ENCODE peak calls at places on chromosomes 2 and 18, in nine cellular contexts. One of them, this sample, is unnamed.

GRCh38 chr18:39313992-39314391 is 1748.4 kb upstream of the CELF4 start:
- DNase-seq in uterus: no peak
- DNase-seq in fibroblast of lung: no peak
- DNase-seq in astrocyte: no peak
- DNase-seq in adrenal gland: no peak
- DNase-seq in testis: no peak
- DNase-seq in neural progenitor cell: no peak
- DNase-seq in ascending aorta: no peak
- DNase-seq in Panc1: no peak
- DNase-seq in this sample: no peak

GRCh38 chr2:39107156-39107555 is 13.7 kb downstream of the SOS1 start:
- DNase-seq in uterus: no peak
- DNase-seq in fibroblast of lung: no peak
- DNase-seq in astrocyte: no peak
- DNase-seq in adrenal gland: no peak
- DNase-seq in testis: no peak
- DNase-seq in neural progenitor cell: peak; percentile 55
- DNase-seq in ascending aorta: no peak
- DNase-seq in Panc1: no peak
- DNase-seq in this sample: no peak

GRCh38 chr2:153474407-153474806 is 4.2 kb downstream of the RPRM start:
- DNase-seq in uterus: no peak
- DNase-seq in fibroblast of lung: no peak
- DNase-seq in astrocyte: no peak
- DNase-seq in adrenal gland: no peak
- DNase-seq in testis: no peak
- DNase-seq in neural progenitor cell: no peak
- DNase-seq in ascending aorta: no peak
- DNase-seq in Panc1: no peak
- DNase-seq in this sample: no peak

GRCh38 chr2:67453365-67453764 is 56.2 kb downstream of the ETAA1 start:
- DNase-seq in uterus: no peak
- DNase-seq in fibroblast of lung: peak; percentile 69
- DNase-seq in astrocyte: peak; percentile 61
- DNase-seq in adrenal gland: no peak
- DNase-seq in testis: no peak
- DNase-seq in neural progenitor cell: no peak
- DNase-seq in ascending aorta: no peak
- DNase-seq in Panc1: no peak
- DNase-seq in this sample: no peak

GRCh38 chr2:46547223-46548102 is 68.1 kb downstream of the TMEM247 start:
- DNase-seq in uterus: no peak
- DNase-seq in fibroblast of lung: no peak
- DNase-seq in astrocyte: no peak
- DNase-seq in adrenal gland: peak; percentile 38
- DNase-seq in testis: peak; percentile 22
- DNase-seq in neural progenitor cell: no peak
- DNase-seq in ascending aorta: no peak
- DNase-seq in Panc1: no peak
- DNase-seq in this sample: no peak

GRCh38 chr2:55824554-55825096 is 99.0 kb downstream of the EFEMP1 start:
- DNase-seq in uterus: no peak
- DNase-seq in fibroblast of lung: no peak
- DNase-seq in astrocyte: no peak
- DNase-seq in adrenal gland: no peak
- DNase-seq in testis: peak; percentile 22
- DNase-seq in neural progenitor cell: no peak
- DNase-seq in ascending aorta: no peak
- DNase-seq in Panc1: no peak
- DNase-seq in this sample: no peak

GRCh38 chr18:8929381-8929780 is 173.1 kb upstream of the NDUFV2 start:
- DNase-seq in uterus: no peak
- DNase-seq in fibroblast of lung: peak; percentile 55
- DNase-seq in astrocyte: peak; percentile 41
- DNase-seq in adrenal gland: no peak
- DNase-seq in testis: no peak
- DNase-seq in neural progenitor cell: no peak
- DNase-seq in ascending aorta: no peak
- DNase-seq in Panc1: no peak
- DNase-seq in this sample: no peak

GRCh38 chr18:3447035-3447894 is 2.7 kb upstream of the TGIF1 start:
- DNase-seq in uterus: peak; percentile 71
- DNase-seq in fibroblast of lung: peak; percentile 60
- DNase-seq in astrocyte: peak; percentile 43
- DNase-seq in adrenal gland: no peak
- DNase-seq in testis: peak; percentile 70
- DNase-seq in neural progenitor cell: peak; percentile 75
- DNase-seq in ascending aorta: no peak
- DNase-seq in Panc1: no peak
- DNase-seq in this sample: no peak

GRCh38 chr2:240514631-240515030 is 43.2 kb downstream of the ANKMY1 start:
- DNase-seq in uterus: no peak
- DNase-seq in fibroblast of lung: no peak
- DNase-seq in astrocyte: no peak
- DNase-seq in adrenal gland: no peak
- DNase-seq in testis: no peak
- DNase-seq in neural progenitor cell: no peak
- DNase-seq in ascending aorta: no peak
- DNase-seq in Panc1: no peak
- DNase-seq in this sample: peak; percentile 15

GRCh38 chr2:238449909-238450417 is 23.2 kb downstream of the ASB1 start:
- DNase-seq in uterus: peak; percentile 33
- DNase-seq in fibroblast of lung: no peak
- DNase-seq in astrocyte: no peak
- DNase-seq in adrenal gland: peak; percentile 80
- DNase-seq in testis: peak; percentile 64
- DNase-seq in neural progenitor cell: no peak
- DNase-seq in ascending aorta: no peak
- DNase-seq in Panc1: no peak
- DNase-seq in this sample: no peak

GRCh38 chr2:110804915-110805314 is 72.5 kb downstream of the ACOXL start:
- DNase-seq in uterus: no peak
- DNase-seq in fibroblast of lung: no peak
- DNase-seq in astrocyte: no peak
- DNase-seq in adrenal gland: no peak
- DNase-seq in testis: no peak
- DNase-seq in neural progenitor cell: no peak
- DNase-seq in ascending aorta: no peak
- DNase-seq in Panc1: no peak
- DNase-seq in this sample: no peak

GRCh38 chr2:18413794-18414396 is 146.6 kb downstream of the RDH14 start:
- DNase-seq in uterus: peak; percentile 76
- DNase-seq in fibroblast of lung: peak; percentile 89
- DNase-seq in astrocyte: peak; percentile 87
- DNase-seq in adrenal gland: no peak
- DNase-seq in testis: no peak
- DNase-seq in neural progenitor cell: no peak
- DNase-seq in ascending aorta: no peak
- DNase-seq in Panc1: peak; percentile 81
- DNase-seq in this sample: no peak

GRCh38 chr2:108823286-108823685 is 36.7 kb downstream of the CCDC138 start:
- DNase-seq in uterus: no peak
- DNase-seq in fibroblast of lung: no peak
- DNase-seq in astrocyte: no peak
- DNase-seq in adrenal gland: no peak
- DNase-seq in testis: no peak
- DNase-seq in neural progenitor cell: no peak
- DNase-seq in ascending aorta: no peak
- DNase-seq in Panc1: no peak
- DNase-seq in this sample: no peak

DNA sequence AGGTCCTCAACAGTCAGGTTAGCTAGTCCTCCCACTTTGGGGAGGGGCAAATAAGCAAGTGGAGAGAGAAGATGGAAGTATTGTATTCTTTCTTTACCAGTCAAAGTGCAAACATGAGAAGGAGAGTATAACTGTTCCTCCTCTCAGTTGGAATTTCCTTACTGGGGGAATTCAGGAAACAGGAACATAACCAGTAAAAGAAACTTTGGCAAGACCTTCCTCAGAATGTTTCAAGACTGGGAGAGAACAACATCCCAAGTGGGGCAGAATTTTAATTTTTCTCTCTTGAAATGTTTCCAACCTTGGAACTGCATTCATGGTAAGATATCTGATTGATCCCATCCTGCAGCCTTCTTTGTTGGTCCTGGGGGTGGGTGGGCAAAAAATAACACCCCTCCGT is 552.4 kb upstream of the TNP1 start:
- DNase-seq in uterus: no peak
- DNase-seq in fibroblast of lung: no peak
- DNase-seq in astrocyte: no peak
- DNase-seq in adrenal gland: no peak
- DNase-seq in testis: no peak
- DNase-seq in neural progenitor cell: no peak
- DNase-seq in ascending aorta: no peak
- DNase-seq in Panc1: no peak
- DNase-seq in this sample: no peak
- H3K4me3 ChIP-seq in uterus: no peak overlapping the region
- H3K4me3 ChIP-seq in fibroblast of lung: no peak overlapping the region
- H3K4me3 ChIP-seq in astrocyte: no peak overlapping the region
- H3K4me3 ChIP-seq in adrenal gland: no peak overlapping the region
- H3K4me3 ChIP-seq in testis: no peak overlapping the region
- H3K4me3 ChIP-seq in neural progenitor cell: no peak overlapping the region
- H3K4me3 ChIP-seq in ascending aorta: no peak overlapping the region
- H3K4me3 ChIP-seq in Panc1: no peak overlapping the region
- H3K4me3 ChIP-seq in this sample: no peak overlapping the region

DNA sequence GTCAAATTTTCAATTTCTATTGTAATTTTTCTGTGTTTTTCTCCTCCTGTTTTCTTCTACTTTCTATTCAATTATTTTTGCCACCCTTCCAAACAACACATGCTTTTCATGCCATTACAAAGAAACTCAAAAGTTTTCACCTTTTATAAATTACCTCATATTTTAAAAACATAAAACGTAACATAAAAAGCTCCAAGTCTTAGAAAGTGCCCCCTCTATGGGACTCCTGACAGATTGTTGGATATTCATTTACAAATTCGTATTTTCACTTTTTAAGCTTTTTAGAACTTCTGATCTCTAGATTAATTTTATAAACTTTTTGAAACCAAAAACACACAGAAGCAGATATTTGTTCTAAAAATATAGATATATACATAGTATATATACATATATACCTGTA is 1.6 kb downstream of the COL5A2 start:
- DNase-seq in uterus: no peak
- DNase-seq in fibroblast of lung: no peak
- DNase-seq in astrocyte: no peak
- DNase-seq in adrenal gland: no peak
- DNase-seq in testis: no peak
- DNase-seq in neural progenitor cell: no peak
- DNase-seq in ascending aorta: no peak
- DNase-seq in Panc1: no peak
- DNase-seq in this sample: no peak
- TF ChIP-seq CTCF in uterus: no peak
- TF ChIP-seq CTCF in fibroblast of lung: peak; percentile 44
- TF ChIP-seq CTCF in astrocyte: peak; percentile 29
- TF ChIP-seq CTCF in adrenal gland: no peak
- TF ChIP-seq CTCF in testis: peak; percentile 32
- TF ChIP-seq CTCF in neural progenitor cell: peak; percentile 33
- TF ChIP-seq CTCF in ascending aorta: no peak
- TF ChIP-seq CTCF in Panc1: peak; percentile 25
- TF ChIP-seq CTCF in this sample: no peak

DNA sequence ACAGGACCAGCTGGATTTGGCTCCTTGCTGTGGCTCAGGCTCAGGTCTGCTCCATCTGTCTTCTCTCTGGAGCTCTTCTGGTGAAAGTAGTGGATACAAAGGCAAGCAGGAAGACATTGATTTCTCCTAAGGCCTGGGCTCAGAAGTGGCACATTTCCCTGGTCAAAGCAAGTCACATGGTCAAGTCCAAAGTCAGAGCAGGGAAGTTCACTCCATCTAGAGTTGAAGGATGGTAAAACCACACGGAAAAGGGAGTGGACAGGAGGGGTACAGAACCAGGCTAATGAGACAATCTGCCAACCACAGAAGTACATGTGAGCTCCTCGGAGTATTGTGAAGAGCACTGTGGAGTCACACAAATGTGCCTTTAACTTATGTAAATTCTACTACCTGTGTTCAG is 66.1 kb downstream of the MARCO start:
- DNase-seq in uterus: no peak
- DNase-seq in fibroblast of lung: no peak
- DNase-seq in astrocyte: no peak
- DNase-seq in adrenal gland: no peak
- DNase-seq in testis: no peak
- DNase-seq in neural progenitor cell: no peak
- DNase-seq in ascending aorta: no peak
- DNase-seq in Panc1: no peak
- DNase-seq in this sample: no peak
- H3K27me3 ChIP-seq in uterus: no peaks in the 10 kb centered on the region
- H3K27me3 ChIP-seq in fibroblast of lung: no peaks in the 10 kb centered on the region
- H3K27me3 ChIP-seq in astrocyte: peaks cover 5% of the 10 kb centered on the region
- H3K27me3 ChIP-seq in adrenal gland: peaks cover 14% of the 10 kb centered on the region
- H3K27me3 ChIP-seq in testis: no peaks in the 10 kb centered on the region
- H3K27me3 ChIP-seq in neural progenitor cell: peaks cover 36% of the 10 kb centered on the region
- H3K27me3 ChIP-seq in ascending aorta: no peaks in the 10 kb centered on the region
- H3K27me3 ChIP-seq in Panc1: peaks cover 29% of the 10 kb centered on the region
- H3K27me3 ChIP-seq in this sample: peaks cover 16% of the 10 kb centered on the region

DNA sequence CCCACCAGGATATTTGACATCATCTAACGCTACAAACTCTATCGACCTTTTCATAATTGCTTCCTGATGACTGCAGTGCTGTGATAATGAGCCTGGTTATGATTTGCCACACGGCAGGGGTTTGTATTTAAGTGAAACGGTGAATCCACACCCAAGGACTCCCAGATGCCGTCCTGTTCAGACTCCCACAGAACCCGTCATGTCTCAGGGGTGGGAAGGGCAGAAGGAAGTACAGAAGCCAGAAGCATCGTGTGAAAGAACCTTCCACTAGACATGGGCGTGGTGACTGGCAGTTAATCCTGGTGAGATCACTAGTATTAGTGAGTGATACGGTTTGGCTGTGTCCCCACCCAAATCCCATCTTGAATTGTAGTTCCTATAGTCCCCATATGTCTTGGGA is 91.3 kb upstream of the TMEM18 start:
- DNase-seq in uterus: no peak
- DNase-seq in fibroblast of lung: no peak
- DNase-seq in astrocyte: no peak
- DNase-seq in adrenal gland: no peak
- DNase-seq in testis: no peak
- DNase-seq in neural progenitor cell: no peak
- DNase-seq in ascending aorta: no peak
- DNase-seq in Panc1: no peak
- DNase-seq in this sample: no peak
- H3K4me3 ChIP-seq in uterus: no peak overlapping the region
- H3K4me3 ChIP-seq in fibroblast of lung: no peak overlapping the region
- H3K4me3 ChIP-seq in astrocyte: no peak overlapping the region
- H3K4me3 ChIP-seq in adrenal gland: no peak overlapping the region
- H3K4me3 ChIP-seq in testis: no peak overlapping the region
- H3K4me3 ChIP-seq in neural progenitor cell: no peak overlapping the region
- H3K4me3 ChIP-seq in ascending aorta: no peak overlapping the region
- H3K4me3 ChIP-seq in Panc1: no peak overlapping the region
- H3K4me3 ChIP-seq in this sample: no peak overlapping the region

GRCh38 chr2:158006961-158007664 is 94.6 kb upstream of the UPP2 start:
- DNase-seq in uterus: no peak
- DNase-seq in fibroblast of lung: peak; percentile 6
- DNase-seq in astrocyte: no peak
- DNase-seq in adrenal gland: no peak
- DNase-seq in testis: no peak
- DNase-seq in neural progenitor cell: peak; percentile 13
- DNase-seq in ascending aorta: no peak
- DNase-seq in Panc1: no peak
- DNase-seq in this sample: no peak
- TF ChIP-seq CTCF in uterus: no peak
- TF ChIP-seq CTCF in fibroblast of lung: no peak
- TF ChIP-seq CTCF in astrocyte: no peak
- TF ChIP-seq CTCF in adrenal gland: no peak
- TF ChIP-seq CTCF in testis: no peak
- TF ChIP-seq CTCF in neural progenitor cell: no peak
- TF ChIP-seq CTCF in ascending aorta: no peak
- TF ChIP-seq CTCF in Panc1: peak; percentile 14
- TF ChIP-seq CTCF in this sample: no peak